ENCODE peak calls at places on chromosome 2, in eight cellular contexts. S, F, T, L, J, Q, C and A are unnamed samples.
A peak's percentile ranks its signal among the peaks of the same experiment; 100 is the strongest.

GRCh38 chr2:22377251-22377650 is 1007.7 kb upstream of the KLHL29 start:
- DNase-seq in C (no peak), J (no peak), L (no peak), S (no peak), F (no peak), T (no peak), Q (no peak), A (no peak)

GRCh38 chr2:109383505-109384307 is 230.1 kb downstream of the SEPTIN10 start:
- DNase-seq in Q (no peak), S (no peak), J (no peak), F (peak; percentile 30), T (no peak), C (no peak), L (no peak), A (no peak)

GRCh38 chr2:53127061-53127650 is 640.4 kb upstream of the CHAC2 start:
- DNase-seq in S (no peak), C (no peak), T (no peak), L (no peak), Q (no peak), F (no peak), J (peak; percentile 73), A (no peak)

GRCh38 chr2:71277536-71278103 is 50.7 kb upstream of the PAIP2B start:
- DNase-seq in T (peak; percentile 20), L (no peak), C (peak; percentile 8), J (peak; percentile 5), Q (peak; percentile 67), S (peak; percentile 3), F (peak; percentile 89), A (no peak)

GRCh38 chr2:72150961-72151356 is 3.3 kb upstream of the CYP26B1 start:
- DNase-seq in T (no peak), F (no peak), C (no peak), Q (peak; percentile 1), S (no peak), J (no peak), L (no peak), A (no peak)

GRCh38 chr2:229572434-229573338 is 141.7 kb downstream of the DNER start:
- DNase-seq in T (no peak), L (no peak), F (no peak), Q (no peak), J (no peak), C (no peak), S (no peak), A (no peak)

GRCh38 chr2:70991742-70992141 is 2.9 kb downstream of the TEX261 start:
- DNase-seq in F (no peak), J (no peak), Q (no peak), T (no peak), C (no peak), L (no peak), S (no peak), A (no peak)

GRCh38 chr2:38535745-38536506 is 66.8 kb downstream of the HNRNPLL start:
- DNase-seq in J (peak; percentile 65), F (peak; percentile 96), C (peak; percentile 55), T (peak; percentile 86), S (no peak), L (no peak), Q (peak; percentile 79), A (no peak)

GRCh38 chr2:112812318-112813042 is 24.1 kb downstream of the IL1B start:
- DNase-seq in S (peak; percentile 69), F (no peak), J (no peak), T (no peak), C (peak; percentile 78), L (peak; percentile 55), Q (no peak), A (peak; percentile 76)

GRCh38 chr2:179837408-179837807 is 24.0 kb downstream of the ZNF385B start:
- DNase-seq in S (peak; percentile 82), Q (no peak), J (no peak), L (peak; percentile 24), T (no peak), C (peak; percentile 79), F (no peak), A (peak; percentile 38)

GRCh38 chr2:207746131-207746530 is 23.6 kb downstream of the FZD5 start:
- DNase-seq in C (peak; percentile 74), J (peak; percentile 68), T (peak; percentile 56), Q (peak; percentile 28), L (peak; percentile 46), S (peak; percentile 46), F (peak; percentile 76), A (peak; percentile 27)

GRCh38 chr2:45813003-45813601 is 161.6 kb downstream of the PRKCE start:
- DNase-seq in F (no peak), T (peak; percentile 30), S (peak; percentile 72), J (no peak), L (no peak), C (peak; percentile 49), Q (peak; percentile 52), A (no peak)

GRCh38 chr2:19349911-19350677 is 8.3 kb downstream of the OSR1 start:
- DNase-seq in L (no peak), J (peak; percentile 49), T (peak; percentile 25), S (peak; percentile 51), C (peak; percentile 74), F (peak; percentile 95), Q (peak; percentile 47), A (no peak)

GRCh38 chr2:138026116-138026855 is 62.0 kb downstream of the HNMT start:
- DNase-seq in F (no peak), L (no peak), T (no peak), Q (no peak), S (no peak), C (no peak), J (no peak), A (no peak)

GRCh38 chr2:102509749-102510148 is 36.7 kb downstream of the SLC9A4 start:
- DNase-seq in Q (no peak), J (no peak), C (peak; percentile 29), L (no peak), S (peak; percentile 43), F (no peak), T (no peak), A (no peak)

GRCh38 chr2:102518170-102518569 is 45.1 kb downstream of the SLC9A4 start:
- DNase-seq in L (no peak), J (no peak), F (no peak), S (no peak), T (no peak), Q (no peak), C (no peak), A (no peak)

GRCh38 chr2:102512161-102512560 is 39.1 kb downstream of the SLC9A4 start:
- DNase-seq in L (no peak), T (no peak), Q (no peak), C (no peak), J (no peak), S (no peak), F (no peak), A (no peak)

GRCh38 chr2:102510791-102511575 is 38.0 kb downstream of the SLC9A4 start:
- DNase-seq in L (no peak), Q (no peak), C (no peak), J (peak; percentile 51), T (no peak), F (no peak), S (no peak), A (no peak)

GRCh38 chr2:102514061-102514785 is 41.2 kb downstream of the SLC9A4 start:
- DNase-seq in S (peak; percentile 91), C (peak; percentile 94), J (peak; percentile 88), T (no peak), L (peak; percentile 35), F (no peak), Q (no peak), A (peak; percentile 75)
- H3K4me3 ChIP-seq in S (peak overlapping the region; percentile 22), C (no peak overlapping the region), J (no peak overlapping the region), T (no peak overlapping the region), L (no peak overlapping the region), F (no peak overlapping the region), Q (no peak overlapping the region), A (no peak overlapping the region)

GRCh38 chr2:152127628-152128027 is 28.8 kb upstream of the CACNB4 start:
- DNase-seq in Q (no peak), F (no peak), C (no peak), J (no peak), S (no peak), T (no peak), L (no peak), A (peak; percentile 4)
- H3K4me3 ChIP-seq in Q (no peak overlapping the region), F (no peak overlapping the region), C (no peak overlapping the region), J (no peak overlapping the region), S (no peak overlapping the region), T (no peak overlapping the region), L (no peak overlapping the region), A (no peak overlapping the region)

GRCh38 chr2:26400723-26401122 is 997 bp upstream of the DRC1 start:
- DNase-seq in L (no peak), J (no peak), Q (no peak), S (no peak), C (no peak), T (no peak), F (no peak), A (no peak)

GRCh38 chr2:26399781-26400376 is 1.8 kb upstream of the DRC1 start:
- DNase-seq in Q (no peak), L (no peak), J (no peak), F (no peak), S (no peak), T (no peak), C (no peak), A (no peak)

GRCh38 chr2:26407517-26407916 is 5.8 kb downstream of the DRC1 start:
- DNase-seq in F (no peak), T (no peak), Q (no peak), L (no peak), S (no peak), C (no peak), J (no peak), A (no peak)

GRCh38 chr2:26396734-26397298 is 4.9 kb upstream of the DRC1 start:
- DNase-seq in Q (no peak), S (no peak), F (no peak), L (no peak), C (no peak), J (no peak), T (no peak), A (no peak)

DNA sequence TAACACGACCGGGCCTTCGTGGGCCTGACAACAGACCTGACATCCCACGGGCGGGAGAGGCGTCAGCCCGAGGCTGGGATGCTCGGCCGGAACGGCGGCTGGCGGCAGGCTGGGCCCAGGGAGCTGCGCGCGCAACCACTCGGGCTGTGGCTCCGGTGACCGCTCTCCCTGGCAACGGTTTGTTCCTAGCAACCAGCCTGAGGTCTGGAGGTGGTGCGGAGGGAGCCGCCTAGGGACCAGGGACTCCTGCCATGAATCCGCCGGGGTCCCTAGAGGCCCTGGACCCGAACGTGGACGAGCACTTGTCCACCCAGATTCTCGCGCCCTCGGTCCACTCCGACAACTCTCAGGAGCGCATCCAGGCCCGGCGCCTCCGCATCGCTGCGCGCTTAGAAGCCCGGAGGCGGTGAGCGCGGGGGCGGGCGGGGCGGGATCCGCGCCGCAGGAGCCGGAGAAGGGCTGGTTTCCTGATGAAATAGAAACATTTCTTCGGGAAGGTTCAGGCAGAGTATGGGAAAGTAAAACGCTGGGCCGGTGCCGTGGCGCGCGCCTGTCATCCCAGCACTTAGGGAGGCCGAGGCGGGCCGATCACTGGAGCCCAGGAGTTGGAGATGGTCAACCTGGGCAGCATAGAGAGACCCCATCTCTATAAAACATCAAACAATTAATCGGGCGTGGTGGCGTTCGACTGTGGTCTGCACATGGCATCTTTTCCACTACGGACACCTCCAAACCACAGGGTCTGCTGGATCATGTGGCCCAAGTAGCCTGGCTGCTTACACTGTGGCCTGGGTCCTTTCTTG is at the start of gene DRC1:
- DNase-seq in T (peak; percentile 17), J (peak; percentile 65), L (peak; percentile 13), Q (peak; percentile 60), F (peak; percentile 96), C (peak; percentile 75), S (peak; percentile 62), A (peak; percentile 23)
- H3K4me3 ChIP-seq in T (no peak within 1 kb of the TSS), J (no peak within 1 kb of the TSS), L (peak within 1 kb of the TSS; percentile 57), Q (peak within 1 kb of the TSS; percentile 20), F (peak within 1 kb of the TSS; percentile 57), C (peak within 1 kb of the TSS; percentile 52), S (peak within 1 kb of the TSS; percentile 64), A (peak within 1 kb of the TSS; percentile 47)

DNA sequence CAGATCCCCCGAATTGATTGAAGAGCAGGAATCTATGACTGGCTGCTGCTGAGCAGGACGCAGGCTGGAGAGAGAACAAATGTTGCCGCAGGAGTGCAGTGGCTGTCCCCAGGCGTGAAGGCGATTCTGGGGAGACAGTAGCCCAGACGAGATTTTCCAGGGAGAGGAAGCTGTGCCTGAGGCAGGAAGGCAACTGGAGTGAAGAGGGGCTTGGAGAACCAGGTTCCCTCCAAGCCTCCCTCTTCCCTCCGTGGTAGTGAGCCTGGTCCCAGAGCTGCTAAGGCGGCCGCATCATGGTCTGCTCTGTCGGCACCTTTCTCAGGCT is 1.3 kb upstream of the NPPC start:
- DNase-seq in Q (no peak), C (no peak), S (no peak), J (no peak), T (no peak), L (no peak), F (no peak), A (no peak)
- H3K4me3 ChIP-seq in Q (no peak overlapping the region), C (no peak overlapping the region), S (no peak overlapping the region), J (no peak overlapping the region), T (no peak overlapping the region), L (no peak overlapping the region), F (no peak overlapping the region), A (no peak overlapping the region)